ENCODE peak calls at places on chromosomes 16 and 17, in seven cellular contexts. One of them, this sample, is unnamed.
A peak's percentile ranks its signal among the peaks of the same experiment; 100 is the strongest.

GRCh38 chr17:82963104-82963950 is 116.1 kb upstream of the METRNL start:
- DNase-seq in adrenal gland: peak; percentile 76
- DNase-seq in GM03348: peak; percentile 92
- DNase-seq in psoas muscle: peak; percentile 81
- DNase-seq in astrocyte of the cerebellum: peak; percentile 51
- DNase-seq in stomach: peak; percentile 81
- DNase-seq in mesenchymal stem cell: peak; percentile 75
- DNase-seq in this sample: no peak

GRCh38 chr16:11662582-11662981 is 5.7 kb upstream of the SNN start:
- DNase-seq in adrenal gland: no peak
- DNase-seq in GM03348: no peak
- DNase-seq in psoas muscle: no peak
- DNase-seq in astrocyte of the cerebellum: no peak
- DNase-seq in stomach: no peak
- DNase-seq in mesenchymal stem cell: no peak
- DNase-seq in this sample: no peak

GRCh38 chr17:80863626-80864025 is 128.0 kb upstream of the CHMP6 start:
- DNase-seq in adrenal gland: peak; percentile 5
- DNase-seq in GM03348: no peak
- DNase-seq in psoas muscle: no peak
- DNase-seq in astrocyte of the cerebellum: no peak
- DNase-seq in stomach: no peak
- DNase-seq in mesenchymal stem cell: no peak
- DNase-seq in this sample: no peak

GRCh38 chr17:29931253-29931932 is 1.4 kb upstream of the SSH2 start:
- DNase-seq in adrenal gland: peak; percentile 72
- DNase-seq in GM03348: peak; percentile 77
- DNase-seq in psoas muscle: peak; percentile 32
- DNase-seq in astrocyte of the cerebellum: peak; percentile 62
- DNase-seq in stomach: peak; percentile 69
- DNase-seq in mesenchymal stem cell: peak; percentile 87
- DNase-seq in this sample: peak; percentile 37

GRCh38 chr17:70563301-70563820 is 394.0 kb downstream of the KCNJ2 start:
- DNase-seq in adrenal gland: no peak
- DNase-seq in GM03348: no peak
- DNase-seq in psoas muscle: no peak
- DNase-seq in astrocyte of the cerebellum: no peak
- DNase-seq in stomach: no peak
- DNase-seq in mesenchymal stem cell: peak; percentile 75
- DNase-seq in this sample: no peak

GRCh38 chr16:65510241-65510640 is 388.4 kb upstream of the CDH11 start:
- DNase-seq in adrenal gland: no peak
- DNase-seq in GM03348: no peak
- DNase-seq in psoas muscle: no peak
- DNase-seq in astrocyte of the cerebellum: no peak
- DNase-seq in stomach: no peak
- DNase-seq in mesenchymal stem cell: no peak
- DNase-seq in this sample: no peak

GRCh38 chr16:2090819-2091721 is 43.3 kb downstream of the TSC2 start:
- DNase-seq in adrenal gland: peak; percentile 90
- DNase-seq in GM03348: peak; percentile 78
- DNase-seq in psoas muscle: peak; percentile 78
- DNase-seq in astrocyte of the cerebellum: peak; percentile 13
- DNase-seq in stomach: peak; percentile 94
- DNase-seq in mesenchymal stem cell: peak; percentile 79
- DNase-seq in this sample: no peak

GRCh38 chr17:67619555-67619954 is 98.2 kb upstream of the NOL11 start:
- DNase-seq in adrenal gland: peak; percentile 32
- DNase-seq in GM03348: no peak
- DNase-seq in psoas muscle: no peak
- DNase-seq in astrocyte of the cerebellum: no peak
- DNase-seq in stomach: no peak
- DNase-seq in mesenchymal stem cell: no peak
- DNase-seq in this sample: no peak

GRCh38 chr16:80503144-80503543 is 37.6 kb upstream of the DYNLRB2 start:
- DNase-seq in adrenal gland: no peak
- DNase-seq in GM03348: no peak
- DNase-seq in psoas muscle: no peak
- DNase-seq in astrocyte of the cerebellum: no peak
- DNase-seq in stomach: no peak
- DNase-seq in mesenchymal stem cell: no peak
- DNase-seq in this sample: no peak

GRCh38 chr17:80881321-80881720 is 110.3 kb upstream of the CHMP6 start:
- DNase-seq in adrenal gland: no peak
- DNase-seq in GM03348: no peak
- DNase-seq in psoas muscle: no peak
- DNase-seq in astrocyte of the cerebellum: no peak
- DNase-seq in stomach: no peak
- DNase-seq in mesenchymal stem cell: no peak
- DNase-seq in this sample: no peak

GRCh38 chr16:49492090-49492801 is 118.6 kb downstream of the C16orf78 start:
- DNase-seq in adrenal gland: peak; percentile 61
- DNase-seq in GM03348: peak; percentile 82
- DNase-seq in psoas muscle: peak; percentile 68
- DNase-seq in astrocyte of the cerebellum: no peak
- DNase-seq in stomach: peak; percentile 44
- DNase-seq in mesenchymal stem cell: peak; percentile 20
- DNase-seq in this sample: no peak

GRCh38 chr17:50181601-50182345 is 16.0 kb downstream of the SGCA start:
- DNase-seq in adrenal gland: no peak
- DNase-seq in GM03348: no peak
- DNase-seq in psoas muscle: peak; percentile 16
- DNase-seq in astrocyte of the cerebellum: no peak
- DNase-seq in stomach: no peak
- DNase-seq in mesenchymal stem cell: peak; percentile 80
- DNase-seq in this sample: no peak

GRCh38 chr17:31587462-31587861 is 196.0 kb downstream of the RAB11FIP4 start:
- DNase-seq in adrenal gland: no peak
- DNase-seq in GM03348: no peak
- DNase-seq in psoas muscle: no peak
- DNase-seq in astrocyte of the cerebellum: no peak
- DNase-seq in stomach: no peak
- DNase-seq in mesenchymal stem cell: no peak
- DNase-seq in this sample: no peak

GRCh38 chr17:34299017-34299416 is 13.5 kb downstream of the CCL11 start:
- DNase-seq in adrenal gland: no peak
- DNase-seq in GM03348: no peak
- DNase-seq in psoas muscle: no peak
- DNase-seq in astrocyte of the cerebellum: no peak
- DNase-seq in stomach: no peak
- DNase-seq in mesenchymal stem cell: no peak
- DNase-seq in this sample: no peak

GRCh38 chr17:29238133-29238850 is 8.4 kb upstream of the CRYBA1 start:
- DNase-seq in adrenal gland: peak; percentile 59
- DNase-seq in GM03348: peak; percentile 55
- DNase-seq in psoas muscle: no peak
- DNase-seq in astrocyte of the cerebellum: no peak
- DNase-seq in stomach: no peak
- DNase-seq in mesenchymal stem cell: no peak
- DNase-seq in this sample: no peak

GRCh38 chr16:89545831-89546574 is 14.5 kb upstream of the RPL13 start:
- DNase-seq in adrenal gland: no peak
- DNase-seq in GM03348: no peak
- DNase-seq in psoas muscle: no peak
- DNase-seq in astrocyte of the cerebellum: no peak
- DNase-seq in stomach: peak; percentile 79
- DNase-seq in mesenchymal stem cell: no peak
- DNase-seq in this sample: no peak

GRCh38 chr17:78665952-78666920 is 89.0 kb upstream of the DNAH17 start:
- DNase-seq in adrenal gland: peak; percentile 79
- DNase-seq in GM03348: peak; percentile 71
- DNase-seq in psoas muscle: peak; percentile 50
- DNase-seq in astrocyte of the cerebellum: no peak
- DNase-seq in stomach: no peak
- DNase-seq in mesenchymal stem cell: no peak
- DNase-seq in this sample: no peak

GRCh38 chr17:33447090-33447489 is 154.0 kb upstream of the ASIC2 start:
- DNase-seq in adrenal gland: no peak
- DNase-seq in GM03348: no peak
- DNase-seq in psoas muscle: no peak
- DNase-seq in astrocyte of the cerebellum: no peak
- DNase-seq in stomach: no peak
- DNase-seq in mesenchymal stem cell: no peak
- DNase-seq in this sample: no peak

GRCh38 chr16:19710191-19710908 is 7.7 kb downstream of the KNOP1 start:
- DNase-seq in adrenal gland: no peak
- DNase-seq in GM03348: no peak
- DNase-seq in psoas muscle: no peak
- DNase-seq in astrocyte of the cerebellum: no peak
- DNase-seq in stomach: no peak
- DNase-seq in mesenchymal stem cell: no peak
- DNase-seq in this sample: no peak

GRCh38 chr17:4520060-4520880 is 21.6 kb downstream of the SPNS2 start:
- DNase-seq in adrenal gland: peak; percentile 64
- DNase-seq in GM03348: no peak
- DNase-seq in psoas muscle: no peak
- DNase-seq in astrocyte of the cerebellum: no peak
- DNase-seq in stomach: no peak
- DNase-seq in mesenchymal stem cell: no peak
- DNase-seq in this sample: no peak